ENCODE peak calls at places on chromosomes 5 and 9, in ten cellular contexts. One of them, this sample, is unnamed.
A peak's percentile ranks its signal among the peaks of the same experiment; 100 is the strongest.

GRCh38 chr9:115022760-115023434 is 92.5 kb upstream of the TNFSF8 start:
- DNase-seq in activated CD4-positive, alpha-beta T cell treated with anti-CD3 and anti-CD28 coated beads for 1 hour: no peak
- DNase-seq in NCI-H774: no peak
- DNase-seq in A172: peak; percentile 93
- DNase-seq in breast epithelium: no peak
- DNase-seq in effector memory CD4-positive, alpha-beta T cell: no peak
- DNase-seq in DMS153: no peak
- DNase-seq in T1000: peak; percentile 84
- DNase-seq in T-helper 1 cell: no peak
- DNase-seq in activated CD8-positive, alpha-beta memory T cell treated with anti-CD3 and anti-CD28 coated beads, Interleukin-2, amount 10 ng/mL, durations not matched to agents 7 days and 5 days: no peak
- DNase-seq in this sample: no peak

GRCh38 chr5:156326718-156327259 is at the start of gene SGCD:
- DNase-seq in A172: peak; percentile 50
- DNase-seq in activated CD4-positive, alpha-beta T cell treated with anti-CD3 and anti-CD28 coated beads for 1 hour: no peak
- DNase-seq in NCI-H774: no peak
- DNase-seq in effector memory CD4-positive, alpha-beta T cell: no peak
- DNase-seq in DMS153: no peak
- DNase-seq in activated CD8-positive, alpha-beta memory T cell treated with anti-CD3 and anti-CD28 coated beads, Interleukin-2, amount 10 ng/mL, durations not matched to agents 7 days and 5 days: no peak
- DNase-seq in breast epithelium: peak; percentile 53
- DNase-seq in T-helper 1 cell: no peak
- DNase-seq in T1000: no peak
- DNase-seq in this sample: no peak

GRCh38 chr5:82160948-82161347 is 117.2 kb downstream of the RPS23 start:
- DNase-seq in activated CD8-positive, alpha-beta memory T cell treated with anti-CD3 and anti-CD28 coated beads, Interleukin-2, amount 10 ng/mL, durations not matched to agents 7 days and 5 days: no peak
- DNase-seq in NCI-H774: no peak
- DNase-seq in effector memory CD4-positive, alpha-beta T cell: no peak
- DNase-seq in T-helper 1 cell: no peak
- DNase-seq in T1000: no peak
- DNase-seq in A172: peak; percentile 16
- DNase-seq in DMS153: no peak
- DNase-seq in breast epithelium: no peak
- DNase-seq in activated CD4-positive, alpha-beta T cell treated with anti-CD3 and anti-CD28 coated beads for 1 hour: no peak
- DNase-seq in this sample: no peak

GRCh38 chr5:55173696-55174101 is 722 bp upstream of the CDC20B start:
- DNase-seq in activated CD8-positive, alpha-beta memory T cell treated with anti-CD3 and anti-CD28 coated beads, Interleukin-2, amount 10 ng/mL, durations not matched to agents 7 days and 5 days: no peak
- DNase-seq in activated CD4-positive, alpha-beta T cell treated with anti-CD3 and anti-CD28 coated beads for 1 hour: no peak
- DNase-seq in A172: no peak
- DNase-seq in T1000: no peak
- DNase-seq in T-helper 1 cell: no peak
- DNase-seq in NCI-H774: no peak
- DNase-seq in DMS153: no peak
- DNase-seq in effector memory CD4-positive, alpha-beta T cell: no peak
- DNase-seq in breast epithelium: no peak
- DNase-seq in this sample: no peak

GRCh38 chr9:73118297-73118696 is 33.4 kb upstream of the ANXA1 start:
- DNase-seq in effector memory CD4-positive, alpha-beta T cell: no peak
- DNase-seq in DMS153: no peak
- DNase-seq in activated CD8-positive, alpha-beta memory T cell treated with anti-CD3 and anti-CD28 coated beads, Interleukin-2, amount 10 ng/mL, durations not matched to agents 7 days and 5 days: no peak
- DNase-seq in A172: peak; percentile 44
- DNase-seq in NCI-H774: no peak
- DNase-seq in T-helper 1 cell: no peak
- DNase-seq in T1000: no peak
- DNase-seq in breast epithelium: no peak
- DNase-seq in activated CD4-positive, alpha-beta T cell treated with anti-CD3 and anti-CD28 coated beads for 1 hour: no peak
- DNase-seq in this sample: no peak

GRCh38 chr5:88824141-88824540 is 58.8 kb downstream of the MEF2C start:
- DNase-seq in activated CD4-positive, alpha-beta T cell treated with anti-CD3 and anti-CD28 coated beads for 1 hour: no peak
- DNase-seq in breast epithelium: no peak
- DNase-seq in T1000: no peak
- DNase-seq in T-helper 1 cell: no peak
- DNase-seq in NCI-H774: no peak
- DNase-seq in DMS153: no peak
- DNase-seq in effector memory CD4-positive, alpha-beta T cell: no peak
- DNase-seq in A172: no peak
- DNase-seq in activated CD8-positive, alpha-beta memory T cell treated with anti-CD3 and anti-CD28 coated beads, Interleukin-2, amount 10 ng/mL, durations not matched to agents 7 days and 5 days: no peak
- DNase-seq in this sample: no peak

GRCh38 chr5:120882042-120882775 is 418.1 kb downstream of the PRR16 start:
- DNase-seq in DMS153: no peak
- DNase-seq in activated CD4-positive, alpha-beta T cell treated with anti-CD3 and anti-CD28 coated beads for 1 hour: no peak
- DNase-seq in NCI-H774: no peak
- DNase-seq in T1000: no peak
- DNase-seq in effector memory CD4-positive, alpha-beta T cell: no peak
- DNase-seq in activated CD8-positive, alpha-beta memory T cell treated with anti-CD3 and anti-CD28 coated beads, Interleukin-2, amount 10 ng/mL, durations not matched to agents 7 days and 5 days: no peak
- DNase-seq in A172: no peak
- DNase-seq in T-helper 1 cell: no peak
- DNase-seq in breast epithelium: no peak
- DNase-seq in this sample: no peak

GRCh38 chr5:1497795-1498622 is 25.8 kb downstream of the LPCAT1 start:
- DNase-seq in activated CD8-positive, alpha-beta memory T cell treated with anti-CD3 and anti-CD28 coated beads, Interleukin-2, amount 10 ng/mL, durations not matched to agents 7 days and 5 days: no peak
- DNase-seq in breast epithelium: no peak
- DNase-seq in DMS153: no peak
- DNase-seq in effector memory CD4-positive, alpha-beta T cell: no peak
- DNase-seq in activated CD4-positive, alpha-beta T cell treated with anti-CD3 and anti-CD28 coated beads for 1 hour: no peak
- DNase-seq in T1000: no peak
- DNase-seq in A172: no peak
- DNase-seq in NCI-H774: no peak
- DNase-seq in T-helper 1 cell: no peak
- DNase-seq in this sample: no peak

GRCh38 chr9:81874926-81875325 is 53.3 kb upstream of the SPATA31D4 start:
- DNase-seq in activated CD8-positive, alpha-beta memory T cell treated with anti-CD3 and anti-CD28 coated beads, Interleukin-2, amount 10 ng/mL, durations not matched to agents 7 days and 5 days: no peak
- DNase-seq in A172: peak; percentile 71
- DNase-seq in T1000: no peak
- DNase-seq in activated CD4-positive, alpha-beta T cell treated with anti-CD3 and anti-CD28 coated beads for 1 hour: no peak
- DNase-seq in breast epithelium: no peak
- DNase-seq in effector memory CD4-positive, alpha-beta T cell: no peak
- DNase-seq in T-helper 1 cell: no peak
- DNase-seq in DMS153: no peak
- DNase-seq in NCI-H774: no peak
- DNase-seq in this sample: no peak

GRCh38 chr5:172779968-172780350 is 9.0 kb upstream of the DUSP1 start:
- DNase-seq in T1000: no peak
- DNase-seq in activated CD4-positive, alpha-beta T cell treated with anti-CD3 and anti-CD28 coated beads for 1 hour: no peak
- DNase-seq in T-helper 1 cell: no peak
- DNase-seq in DMS153: no peak
- DNase-seq in breast epithelium: no peak
- DNase-seq in activated CD8-positive, alpha-beta memory T cell treated with anti-CD3 and anti-CD28 coated beads, Interleukin-2, amount 10 ng/mL, durations not matched to agents 7 days and 5 days: no peak
- DNase-seq in A172: no peak
- DNase-seq in NCI-H774: no peak
- DNase-seq in effector memory CD4-positive, alpha-beta T cell: no peak
- DNase-seq in this sample: no peak

GRCh38 chr9:82036101-82036500 is 47.5 kb downstream of the SPATA31D1 start:
- DNase-seq in breast epithelium: no peak
- DNase-seq in A172: no peak
- DNase-seq in T1000: no peak
- DNase-seq in NCI-H774: no peak
- DNase-seq in effector memory CD4-positive, alpha-beta T cell: no peak
- DNase-seq in T-helper 1 cell: no peak
- DNase-seq in activated CD4-positive, alpha-beta T cell treated with anti-CD3 and anti-CD28 coated beads for 1 hour: no peak
- DNase-seq in activated CD8-positive, alpha-beta memory T cell treated with anti-CD3 and anti-CD28 coated beads, Interleukin-2, amount 10 ng/mL, durations not matched to agents 7 days and 5 days: no peak
- DNase-seq in DMS153: no peak
- DNase-seq in this sample: no peak

GRCh38 chr5:90557871-90558270 is 726 bp upstream of the ADGRV1 start:
- DNase-seq in activated CD4-positive, alpha-beta T cell treated with anti-CD3 and anti-CD28 coated beads for 1 hour: no peak
- DNase-seq in DMS153: no peak
- DNase-seq in T-helper 1 cell: no peak
- DNase-seq in A172: no peak
- DNase-seq in activated CD8-positive, alpha-beta memory T cell treated with anti-CD3 and anti-CD28 coated beads, Interleukin-2, amount 10 ng/mL, durations not matched to agents 7 days and 5 days: no peak
- DNase-seq in NCI-H774: no peak
- DNase-seq in breast epithelium: no peak
- DNase-seq in T1000: no peak
- DNase-seq in effector memory CD4-positive, alpha-beta T cell: no peak
- DNase-seq in this sample: no peak

GRCh38 chr5:179763215-179763945 is 30.4 kb upstream of the LTC4S start:
- DNase-seq in T-helper 1 cell: no peak
- DNase-seq in T1000: no peak
- DNase-seq in activated CD8-positive, alpha-beta memory T cell treated with anti-CD3 and anti-CD28 coated beads, Interleukin-2, amount 10 ng/mL, durations not matched to agents 7 days and 5 days: peak; percentile 68
- DNase-seq in activated CD4-positive, alpha-beta T cell treated with anti-CD3 and anti-CD28 coated beads for 1 hour: peak; percentile 19
- DNase-seq in NCI-H774: peak; percentile 32
- DNase-seq in A172: peak; percentile 90
- DNase-seq in DMS153: peak; percentile 2
- DNase-seq in breast epithelium: no peak
- DNase-seq in effector memory CD4-positive, alpha-beta T cell: peak; percentile 19
- DNase-seq in this sample: peak; percentile 23

GRCh38 chr9:136171801-136172411 is 33.0 kb downstream of the LHX3 start:
- DNase-seq in activated CD4-positive, alpha-beta T cell treated with anti-CD3 and anti-CD28 coated beads for 1 hour: no peak
- DNase-seq in breast epithelium: no peak
- DNase-seq in effector memory CD4-positive, alpha-beta T cell: no peak
- DNase-seq in DMS153: no peak
- DNase-seq in A172: no peak
- DNase-seq in activated CD8-positive, alpha-beta memory T cell treated with anti-CD3 and anti-CD28 coated beads, Interleukin-2, amount 10 ng/mL, durations not matched to agents 7 days and 5 days: no peak
- DNase-seq in T-helper 1 cell: no peak
- DNase-seq in T1000: no peak
- DNase-seq in NCI-H774: no peak
- DNase-seq in this sample: no peak

GRCh38 chr9:106961623-106962022 is 98.7 kb downstream of the ZNF462 start:
- DNase-seq in effector memory CD4-positive, alpha-beta T cell: no peak
- DNase-seq in activated CD8-positive, alpha-beta memory T cell treated with anti-CD3 and anti-CD28 coated beads, Interleukin-2, amount 10 ng/mL, durations not matched to agents 7 days and 5 days: no peak
- DNase-seq in DMS153: no peak
- DNase-seq in A172: no peak
- DNase-seq in T1000: no peak
- DNase-seq in breast epithelium: no peak
- DNase-seq in T-helper 1 cell: no peak
- DNase-seq in activated CD4-positive, alpha-beta T cell treated with anti-CD3 and anti-CD28 coated beads for 1 hour: no peak
- DNase-seq in NCI-H774: no peak
- DNase-seq in this sample: no peak

GRCh38 chr9:27407966-27408365 is 111.0 kb upstream of the EQTN start:
- DNase-seq in NCI-H774: no peak
- DNase-seq in A172: peak; percentile 36
- DNase-seq in T1000: no peak
- DNase-seq in breast epithelium: no peak
- DNase-seq in DMS153: no peak
- DNase-seq in T-helper 1 cell: no peak
- DNase-seq in activated CD4-positive, alpha-beta T cell treated with anti-CD3 and anti-CD28 coated beads for 1 hour: no peak
- DNase-seq in effector memory CD4-positive, alpha-beta T cell: no peak
- DNase-seq in activated CD8-positive, alpha-beta memory T cell treated with anti-CD3 and anti-CD28 coated beads, Interleukin-2, amount 10 ng/mL, durations not matched to agents 7 days and 5 days: no peak
- DNase-seq in this sample: no peak

GRCh38 chr5:58462623-58463230 is 2.8 kb upstream of the PLK2 start:
- DNase-seq in T-helper 1 cell: no peak
- DNase-seq in DMS153: peak; percentile 5
- DNase-seq in A172: peak; percentile 63
- DNase-seq in T1000: peak; percentile 9
- DNase-seq in breast epithelium: no peak
- DNase-seq in activated CD8-positive, alpha-beta memory T cell treated with anti-CD3 and anti-CD28 coated beads, Interleukin-2, amount 10 ng/mL, durations not matched to agents 7 days and 5 days: peak; percentile 49
- DNase-seq in effector memory CD4-positive, alpha-beta T cell: no peak
- DNase-seq in activated CD4-positive, alpha-beta T cell treated with anti-CD3 and anti-CD28 coated beads for 1 hour: no peak
- DNase-seq in NCI-H774: peak; percentile 57
- DNase-seq in this sample: peak; percentile 13

GRCh38 chr5:76527685-76528161 is 95.5 kb downstream of the F2RL2 start:
- DNase-seq in effector memory CD4-positive, alpha-beta T cell: no peak
- DNase-seq in T-helper 1 cell: no peak
- DNase-seq in A172: peak; percentile 69
- DNase-seq in activated CD4-positive, alpha-beta T cell treated with anti-CD3 and anti-CD28 coated beads for 1 hour: no peak
- DNase-seq in T1000: no peak
- DNase-seq in activated CD8-positive, alpha-beta memory T cell treated with anti-CD3 and anti-CD28 coated beads, Interleukin-2, amount 10 ng/mL, durations not matched to agents 7 days and 5 days: no peak
- DNase-seq in NCI-H774: no peak
- DNase-seq in DMS153: no peak
- DNase-seq in breast epithelium: no peak
- DNase-seq in this sample: no peak

GRCh38 chr9:71857159-71857558 is 53.8 kb downstream of the ABHD17B start:
- DNase-seq in activated CD4-positive, alpha-beta T cell treated with anti-CD3 and anti-CD28 coated beads for 1 hour: no peak
- DNase-seq in T-helper 1 cell: no peak
- DNase-seq in activated CD8-positive, alpha-beta memory T cell treated with anti-CD3 and anti-CD28 coated beads, Interleukin-2, amount 10 ng/mL, durations not matched to agents 7 days and 5 days: no peak
- DNase-seq in breast epithelium: no peak
- DNase-seq in DMS153: no peak
- DNase-seq in NCI-H774: peak; percentile 12
- DNase-seq in effector memory CD4-positive, alpha-beta T cell: no peak
- DNase-seq in A172: no peak
- DNase-seq in T1000: no peak
- DNase-seq in this sample: no peak

GRCh38 chr9:113454914-113455761 is 8.4 kb upstream of the RGS3 start:
- DNase-seq in DMS153: no peak
- DNase-seq in activated CD4-positive, alpha-beta T cell treated with anti-CD3 and anti-CD28 coated beads for 1 hour: no peak
- DNase-seq in T-helper 1 cell: no peak
- DNase-seq in T1000: no peak
- DNase-seq in A172: peak; percentile 75
- DNase-seq in activated CD8-positive, alpha-beta memory T cell treated with anti-CD3 and anti-CD28 coated beads, Interleukin-2, amount 10 ng/mL, durations not matched to agents 7 days and 5 days: no peak
- DNase-seq in effector memory CD4-positive, alpha-beta T cell: no peak
- DNase-seq in NCI-H774: no peak
- DNase-seq in breast epithelium: no peak
- DNase-seq in this sample: no peak

GRCh38 chr5:141858084-141858765 is 20.0 kb downstream of the PCDH1 start:
- DNase-seq in activated CD4-positive, alpha-beta T cell treated with anti-CD3 and anti-CD28 coated beads for 1 hour: no peak
- DNase-seq in activated CD8-positive, alpha-beta memory T cell treated with anti-CD3 and anti-CD28 coated beads, Interleukin-2, amount 10 ng/mL, durations not matched to agents 7 days and 5 days: no peak
- DNase-seq in DMS153: peak; percentile 41
- DNase-seq in T1000: no peak
- DNase-seq in effector memory CD4-positive, alpha-beta T cell: no peak
- DNase-seq in breast epithelium: no peak
- DNase-seq in A172: no peak
- DNase-seq in T-helper 1 cell: no peak
- DNase-seq in NCI-H774: no peak
- DNase-seq in this sample: no peak

GRCh38 chr5:143040622-143041021 is 270.4 kb downstream of the ARHGAP26 start:
- DNase-seq in T-helper 1 cell: no peak
- DNase-seq in effector memory CD4-positive, alpha-beta T cell: no peak
- DNase-seq in breast epithelium: no peak
- DNase-seq in NCI-H774: no peak
- DNase-seq in A172: no peak
- DNase-seq in T1000: no peak
- DNase-seq in activated CD8-positive, alpha-beta memory T cell treated with anti-CD3 and anti-CD28 coated beads, Interleukin-2, amount 10 ng/mL, durations not matched to agents 7 days and 5 days: no peak
- DNase-seq in activated CD4-positive, alpha-beta T cell treated with anti-CD3 and anti-CD28 coated beads for 1 hour: no peak
- DNase-seq in DMS153: no peak
- DNase-seq in this sample: no peak

GRCh38 chr9:31140316-31140715 is 1244.1 kb upstream of the ACO1 start:
- DNase-seq in NCI-H774: no peak
- DNase-seq in activated CD8-positive, alpha-beta memory T cell treated with anti-CD3 and anti-CD28 coated beads, Interleukin-2, amount 10 ng/mL, durations not matched to agents 7 days and 5 days: no peak
- DNase-seq in A172: peak; percentile 46
- DNase-seq in DMS153: no peak
- DNase-seq in activated CD4-positive, alpha-beta T cell treated with anti-CD3 and anti-CD28 coated beads for 1 hour: no peak
- DNase-seq in T1000: no peak
- DNase-seq in T-helper 1 cell: no peak
- DNase-seq in effector memory CD4-positive, alpha-beta T cell: no peak
- DNase-seq in breast epithelium: no peak
- DNase-seq in this sample: no peak

GRCh38 chr9:38417003-38417965 is 7.0 kb downstream of the IGFBPL1 start:
- DNase-seq in T1000: no peak
- DNase-seq in T-helper 1 cell: no peak
- DNase-seq in activated CD4-positive, alpha-beta T cell treated with anti-CD3 and anti-CD28 coated beads for 1 hour: no peak
- DNase-seq in A172: no peak
- DNase-seq in DMS153: peak; percentile 8
- DNase-seq in NCI-H774: peak; percentile 31
- DNase-seq in effector memory CD4-positive, alpha-beta T cell: no peak
- DNase-seq in activated CD8-positive, alpha-beta memory T cell treated with anti-CD3 and anti-CD28 coated beads, Interleukin-2, amount 10 ng/mL, durations not matched to agents 7 days and 5 days: peak; percentile 60
- DNase-seq in breast epithelium: no peak
- DNase-seq in this sample: peak; percentile 19

GRCh38 chr5:114055318-114055788 is 306.5 kb upstream of the KCNN2 start:
- DNase-seq in NCI-H774: peak; percentile 29
- DNase-seq in activated CD8-positive, alpha-beta memory T cell treated with anti-CD3 and anti-CD28 coated beads, Interleukin-2, amount 10 ng/mL, durations not matched to agents 7 days and 5 days: no peak
- DNase-seq in A172: peak; percentile 19
- DNase-seq in effector memory CD4-positive, alpha-beta T cell: no peak
- DNase-seq in T1000: peak; percentile 19
- DNase-seq in T-helper 1 cell: no peak
- DNase-seq in activated CD4-positive, alpha-beta T cell treated with anti-CD3 and anti-CD28 coated beads for 1 hour: no peak
- DNase-seq in DMS153: no peak
- DNase-seq in breast epithelium: no peak
- DNase-seq in this sample: no peak

GRCh38 chr5:67206381-67207328 is 10.1 kb upstream of the CD180 start:
- DNase-seq in T1000: peak; percentile 50
- DNase-seq in activated CD4-positive, alpha-beta T cell treated with anti-CD3 and anti-CD28 coated beads for 1 hour: peak; percentile 69
- DNase-seq in activated CD8-positive, alpha-beta memory T cell treated with anti-CD3 and anti-CD28 coated beads, Interleukin-2, amount 10 ng/mL, durations not matched to agents 7 days and 5 days: peak; percentile 98
- DNase-seq in NCI-H774: no peak
- DNase-seq in breast epithelium: peak; percentile 54
- DNase-seq in effector memory CD4-positive, alpha-beta T cell: peak; percentile 82
- DNase-seq in A172: peak; percentile 98
- DNase-seq in DMS153: no peak
- DNase-seq in T-helper 1 cell: peak; percentile 54
- DNase-seq in this sample: peak; percentile 69

This sample was measured in T-helper 9 cell.